ENCODE peak calls at places on chromosomes 1 and 21, in four cellular contexts. I is HFF-Myc, K is right lobe of liver, X is endothelial cell. M is an unnamed sample.

GRCh38 chr1:166141969-166142368 is 24.8 kb downstream of the FAM78B start:
- DNase-seq in I (no peak), K (no peak), X (no peak), M (no peak)

GRCh38 chr1:150233359-150234308 is 2.3 kb downstream of the ANP32E start:
- DNase-seq in I (no peak), K (no peak), X (no peak), M (no peak)

GRCh38 chr1:203152158-203153034 is 23.2 kb downstream of the MYBPH start:
- DNase-seq in I (no peak), K (no peak), X (no peak), M (peak; percentile 96)

GRCh38 chr1:23593556-23594148 is 34.4 kb upstream of the ID3 start:
- DNase-seq in I (no peak), K (no peak), X (no peak), M (peak; percentile 67)

GRCh38 chr1:229624906-229625871 is 733 bp downstream of the TAF5L start:
- DNase-seq in I (peak; percentile 20), K (peak; percentile 61), X (peak; percentile 47), M (no peak)

GRCh38 chr1:175540928-175541645 is 202.3 kb downstream of the TNR start:
- DNase-seq in I (no peak), K (no peak), X (no peak), M (no peak)

GRCh38 chr21:41926068-41926806 is 27.6 kb downstream of the C2CD2 start:
- DNase-seq in I (no peak), K (no peak), X (no peak), M (no peak)

GRCh38 chr1:64041366-64042131 is 161.9 kb upstream of the UBE2U start:
- DNase-seq in I (no peak), K (no peak), X (no peak), M (no peak)

GRCh38 chr1:111615874-111616715 is 3.5 kb upstream of the RAP1A start:
- DNase-seq in I (no peak), K (no peak), X (no peak), M (no peak)

GRCh38 chr1:58456470-58456869 is 90.1 kb downstream of the OMA1 start:
- DNase-seq in I (no peak), K (no peak), X (no peak), M (no peak)

GRCh38 chr1:236150972-236151371 is 8.6 kb downstream of the GPR137B start:
- DNase-seq in I (no peak), K (no peak), X (no peak), M (no peak)

GRCh38 chr1:186662752-186663151 is 17.5 kb downstream of the PTGS2 start:
- DNase-seq in I (no peak), K (no peak), X (no peak), M (no peak)

GRCh38 chr1:55224729-55225128 is 9.6 kb upstream of the USP24 start:
- DNase-seq in I (no peak), K (no peak), X (no peak), M (no peak)

GRCh38 chr1:59063501-59063900 is 233.4 kb upstream of the FGGY start:
- DNase-seq in I (no peak), K (no peak), X (peak; percentile 28), M (no peak)

GRCh38 chr1:224736619-224737352 is 120.7 kb downstream of the CNIH3 start:
- DNase-seq in I (no peak), K (no peak), X (no peak), M (no peak)

GRCh38 chr1:24071941-24072340 is 40.0 kb downstream of the MYOM3 start:
- DNase-seq in I (no peak), K (no peak), X (no peak), M (no peak)

GRCh38 chr1:28163496-28164120 is 12.9 kb downstream of the PTAFR start:
- DNase-seq in I (no peak), K (no peak), X (no peak), M (no peak)

GRCh38 chr1:61842863-61843514 is 100.7 kb downstream of the PATJ start:
- DNase-seq in I (no peak), K (no peak), X (peak; percentile 8), M (no peak)

GRCh38 chr1:178055779-178056471 is 38.0 kb upstream of the RASAL2 start:
- DNase-seq in I (no peak), K (peak; percentile 72), X (no peak), M (no peak)

DNA sequence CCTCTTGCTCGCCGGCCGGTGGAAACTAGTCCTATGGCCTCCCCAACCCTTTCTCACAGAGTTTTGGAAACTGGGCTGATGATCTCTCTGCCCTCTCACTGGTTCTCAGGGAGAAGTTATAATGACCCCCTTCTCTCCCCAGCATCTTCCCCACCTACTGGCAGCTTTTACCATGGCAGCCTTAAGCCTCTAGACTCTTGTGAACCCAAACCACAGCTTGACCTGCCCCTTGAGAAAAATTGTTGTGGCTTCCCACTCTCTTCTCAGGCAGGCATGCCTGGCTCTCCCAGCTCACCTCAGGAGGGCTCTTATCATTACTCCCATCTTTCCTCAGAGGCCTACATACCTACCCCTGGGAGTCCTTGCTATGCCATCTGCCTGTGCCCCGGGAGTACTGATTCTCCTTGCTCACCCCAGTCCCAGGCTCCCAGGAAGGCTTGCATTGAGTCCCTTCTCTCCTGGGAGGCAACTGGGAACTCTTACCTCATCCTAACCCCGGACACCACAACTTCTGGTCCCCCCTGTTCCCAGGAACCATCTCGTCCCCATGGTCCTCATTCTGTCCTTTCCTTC is 1.6 kb downstream of the NSUN4 start:
- DNase-seq in I (no peak), K (no peak), X (peak; percentile 15), M (no peak)
- TF ChIP-seq CTCF in I (peak; percentile 44), K (peak; percentile 7), X (peak; percentile 34), M (peak; percentile 50)

DNA sequence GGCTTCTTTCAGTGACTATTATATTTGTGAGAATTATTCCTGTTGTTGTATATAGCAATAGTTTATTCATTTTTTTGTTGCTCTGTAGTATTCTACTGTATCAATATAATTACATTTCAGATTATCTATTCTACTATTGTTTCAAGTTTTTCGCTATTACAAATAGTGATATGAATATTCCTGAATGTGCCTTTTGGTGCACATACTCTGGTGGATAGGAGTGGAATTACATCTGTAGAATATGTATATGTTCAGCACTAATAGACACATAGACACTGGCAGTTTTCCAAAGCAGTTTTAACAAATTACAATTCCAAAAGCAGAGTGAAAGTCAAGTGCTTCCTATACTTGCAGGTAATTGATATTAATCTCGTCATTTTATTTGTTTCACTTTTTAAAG is 696.2 kb upstream of the PRMT6 start:
- DNase-seq in I (no peak), K (no peak), X (no peak), M (no peak)
- TF ChIP-seq CTCF in I (no peak), K (no peak), X (peak; percentile 56), M (no peak)

GRCh38 chr1:172400073-172400737 is 20.3 kb upstream of the C1orf105 start:
- DNase-seq in I (no peak), K (no peak), X (peak; percentile 14), M (no peak)

GRCh38 chr1:172398193-172398592 is 22.3 kb upstream of the C1orf105 start:
- DNase-seq in I (no peak), K (no peak), X (no peak), M (no peak)

GRCh38 chr1:172399369-172400072 is 21.0 kb upstream of the C1orf105 start:
- DNase-seq in I (peak; percentile 77), K (no peak), X (no peak), M (peak; percentile 76)

GRCh38 chr1:172402878-172403573 is 17.5 kb upstream of the C1orf105 start:
- DNase-seq in I (no peak), K (no peak), X (no peak), M (no peak)

GRCh38 chr1:172401907-172402306 is 18.6 kb upstream of the C1orf105 start:
- DNase-seq in I (no peak), K (no peak), X (no peak), M (no peak)
- TF ChIP-seq CTCF in I (peak; percentile 7), K (no peak), X (peak; percentile 26), M (no peak)

DNA sequence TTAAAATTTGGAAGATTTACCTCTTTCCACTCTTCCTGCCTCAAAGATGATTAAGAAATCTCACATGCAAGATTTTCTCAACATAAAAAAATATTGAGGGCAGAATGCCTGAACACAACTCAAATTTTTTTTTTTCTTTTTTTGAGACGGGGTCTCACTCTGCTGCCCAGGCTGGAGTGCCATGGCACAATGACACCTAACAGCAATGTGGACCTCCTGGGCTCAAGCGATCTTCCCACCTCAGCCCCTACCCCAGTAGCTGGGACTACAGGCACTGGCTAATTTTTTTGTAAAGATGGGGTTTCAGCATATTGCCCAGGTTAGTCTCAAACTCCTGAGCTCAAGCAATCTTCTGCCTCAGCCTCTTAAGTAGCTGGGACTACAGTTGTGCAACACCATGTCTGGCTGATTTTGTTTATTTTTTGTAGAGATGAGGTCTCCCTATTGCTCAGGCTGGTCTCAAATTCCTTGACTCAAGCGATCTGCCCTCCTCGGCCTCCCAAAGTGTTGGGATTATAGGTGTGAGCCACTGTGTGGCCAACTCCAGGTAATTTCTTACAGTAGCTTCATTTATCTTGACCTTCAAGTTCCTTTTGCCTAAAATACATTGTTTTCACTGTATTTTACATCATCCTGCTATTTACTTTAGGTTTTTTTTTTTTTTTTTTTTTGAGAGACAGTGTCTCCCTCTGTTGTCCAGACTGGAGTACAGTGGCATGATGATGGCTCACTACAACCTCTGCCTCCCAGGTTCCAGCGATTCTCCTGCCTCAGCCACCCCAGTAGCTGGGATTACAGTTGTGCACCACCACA is 10.4 kb downstream of the NUCKS1 start:
- DNase-seq in I (no peak), K (no peak), X (no peak), M (no peak)
- TF ChIP-seq CTCF in I (no peak), K (no peak), X (no peak), M (peak; percentile 16)

GRCh38 chr1:242228991-242229390 is 230.1 kb upstream of the MAP1LC3C start:
- DNase-seq in I (no peak), K (no peak), X (no peak), M (no peak)
- TF ChIP-seq CTCF in I (no peak), K (no peak), X (no peak), M (no peak)